ENCODE peak calls at places on chromosomes 4 and X, in four cellular contexts. One of them, this sample, is unnamed.

GRCh38 chr4:185708348-185708747 is 103.6 kb downstream of the SORBS2 start:
- DNase-seq in HFF-Myc: no peak
- DNase-seq in HT1080: peak; percentile 54
- DNase-seq in Ammon's horn: no peak
- DNase-seq in this sample: no peak

GRCh38 chrX:141180851-141181250 is 3.9 kb upstream of the LDOC1 start:
- DNase-seq in HFF-Myc: no peak
- DNase-seq in HT1080: no peak
- DNase-seq in Ammon's horn: no peak
- DNase-seq in this sample: no peak

GRCh38 chr4:113958766-113959540 is 20.5 kb downstream of the ARSJ start:
- DNase-seq in HFF-Myc: peak; percentile 97
- DNase-seq in HT1080: peak; percentile 96
- DNase-seq in Ammon's horn: no peak
- DNase-seq in this sample: no peak

GRCh38 chr4:33882246-33882990 is 2361.9 kb downstream of the ARAP2 start:
- DNase-seq in HFF-Myc: no peak
- DNase-seq in HT1080: peak; percentile 63
- DNase-seq in Ammon's horn: no peak
- DNase-seq in this sample: no peak

GRCh38 chr4:61886180-61886579 is 686.1 kb downstream of the ADGRL3 start:
- DNase-seq in HFF-Myc: no peak
- DNase-seq in HT1080: no peak
- DNase-seq in Ammon's horn: no peak
- DNase-seq in this sample: no peak

GRCh38 chr4:13920901-13921300 is 293.4 kb upstream of the BOD1L1 start:
- DNase-seq in HFF-Myc: peak; percentile 100
- DNase-seq in HT1080: peak; percentile 100
- DNase-seq in Ammon's horn: no peak
- DNase-seq in this sample: no peak

GRCh38 chrX:1491851-1492349 is 39.2 kb upstream of the ASMTL start:
- DNase-seq in HFF-Myc: no peak
- DNase-seq in HT1080: no peak
- DNase-seq in Ammon's horn: no peak
- DNase-seq in this sample: peak; percentile 59

GRCh38 chrX:116009871-116010710 is 160.5 kb upstream of the AGTR2 start:
- DNase-seq in HFF-Myc: no peak
- DNase-seq in HT1080: no peak
- DNase-seq in Ammon's horn: peak; percentile 39
- DNase-seq in this sample: no peak

GRCh38 chr4:16757080-16757521 is 141.3 kb downstream of the LDB2 start:
- DNase-seq in HFF-Myc: no peak
- DNase-seq in HT1080: no peak
- DNase-seq in Ammon's horn: peak; percentile 52
- DNase-seq in this sample: no peak

GRCh38 chr4:83851261-83852084 is 315.6 kb downstream of the GPAT3 start:
- DNase-seq in HFF-Myc: no peak
- DNase-seq in HT1080: peak; percentile 77
- DNase-seq in Ammon's horn: no peak
- DNase-seq in this sample: no peak

GRCh38 chr4:38210396-38211114 is 250.4 kb downstream of the PTTG2 start:
- DNase-seq in HFF-Myc: no peak
- DNase-seq in HT1080: no peak
- DNase-seq in Ammon's horn: no peak
- DNase-seq in this sample: no peak

GRCh38 chrX:28177202-28177601 is 196.0 kb upstream of the DCAF8L1 start:
- DNase-seq in HFF-Myc: no peak
- DNase-seq in HT1080: no peak
- DNase-seq in Ammon's horn: no peak
- DNase-seq in this sample: no peak

GRCh38 chr4:132642196-132642817 is 506.8 kb upstream of the PCDH10 start:
- DNase-seq in HFF-Myc: no peak
- DNase-seq in HT1080: peak; percentile 47
- DNase-seq in Ammon's horn: peak; percentile 70
- DNase-seq in this sample: peak; percentile 37

GRCh38 chr4:89158884-89159503 is 47.7 kb downstream of the TIGD2 start:
- DNase-seq in HFF-Myc: peak; percentile 24
- DNase-seq in HT1080: peak; percentile 67
- DNase-seq in Ammon's horn: peak; percentile 71
- DNase-seq in this sample: peak; percentile 86

GRCh38 chr4:123343400-123344060 is 53.1 kb upstream of the SPRY1 start:
- DNase-seq in HFF-Myc: no peak
- DNase-seq in HT1080: no peak
- DNase-seq in Ammon's horn: no peak
- DNase-seq in this sample: no peak

GRCh38 chr4:11748169-11748872 is 319.6 kb upstream of the HS3ST1 start:
- DNase-seq in HFF-Myc: peak; percentile 16
- DNase-seq in HT1080: peak; percentile 90
- DNase-seq in Ammon's horn: peak; percentile 4
- DNase-seq in this sample: no peak

GRCh38 chr4:92328095-92328494 is 24.3 kb downstream of the GRID2 start:
- DNase-seq in HFF-Myc: no peak
- DNase-seq in HT1080: no peak
- DNase-seq in Ammon's horn: no peak
- DNase-seq in this sample: no peak

GRCh38 chr4:8050555-8051206 is 107.9 kb downstream of the ABLIM2 start:
- DNase-seq in HFF-Myc: no peak
- DNase-seq in HT1080: no peak
- DNase-seq in Ammon's horn: peak; percentile 80
- DNase-seq in this sample: peak; percentile 83

GRCh38 chr4:52592287-52592686 is 66.8 kb downstream of the USP46 start:
- DNase-seq in HFF-Myc: no peak
- DNase-seq in HT1080: no peak
- DNase-seq in Ammon's horn: no peak
- DNase-seq in this sample: no peak

GRCh38 chrX:100643943-100644587 is at the start of gene SRPX2:
- DNase-seq in HFF-Myc: peak; percentile 63
- DNase-seq in HT1080: peak; percentile 91
- DNase-seq in Ammon's horn: peak; percentile 56
- DNase-seq in this sample: no peak

GRCh38 chr4:16217300-16218051 is 8.8 kb downstream of the TAPT1 start:
- DNase-seq in HFF-Myc: no peak
- DNase-seq in HT1080: no peak
- DNase-seq in Ammon's horn: no peak
- DNase-seq in this sample: no peak

GRCh38 chr4:166198921-166199320 is 325.9 kb downstream of the TLL1 start:
- DNase-seq in HFF-Myc: no peak
- DNase-seq in HT1080: no peak
- DNase-seq in Ammon's horn: no peak
- DNase-seq in this sample: no peak

GRCh38 chrX:19879742-19880378 is 7.5 kb downstream of the SH3KBP1 start:
- DNase-seq in HFF-Myc: no peak
- DNase-seq in HT1080: no peak
- DNase-seq in Ammon's horn: no peak
- DNase-seq in this sample: no peak

GRCh38 chr4:85815796-85816459 is 341.0 kb downstream of the ARHGAP24 start:
- DNase-seq in HFF-Myc: no peak
- DNase-seq in HT1080: peak; percentile 6
- DNase-seq in Ammon's horn: no peak
- DNase-seq in this sample: no peak

GRCh38 chrX:51395807-51396728 is 63.4 kb downstream of the NUDT10 start:
- DNase-seq in HFF-Myc: no peak
- DNase-seq in HT1080: no peak
- DNase-seq in Ammon's horn: peak; percentile 13
- DNase-seq in this sample: peak; percentile 38

GRCh38 chr4:2936773-2937145 is 26.4 kb downstream of the NOP14 start:
- DNase-seq in HFF-Myc: no peak
- DNase-seq in HT1080: peak; percentile 69
- DNase-seq in Ammon's horn: peak; percentile 65
- DNase-seq in this sample: no peak

GRCh38 chrX:723781-724180 is 93.2 kb downstream of the SHOX start:
- DNase-seq in HFF-Myc: no peak
- DNase-seq in HT1080: no peak
- DNase-seq in Ammon's horn: no peak
- DNase-seq in this sample: no peak

GRCh38 chr4:177400030-177400429 is 42.2 kb downstream of the AGA start:
- DNase-seq in HFF-Myc: no peak
- DNase-seq in HT1080: no peak
- DNase-seq in Ammon's horn: no peak
- DNase-seq in this sample: no peak

GRCh38 chr4:82975792-82976191 is 34.8 kb downstream of the LIN54 start:
- DNase-seq in HFF-Myc: peak; percentile 46
- DNase-seq in HT1080: no peak
- DNase-seq in Ammon's horn: no peak
- DNase-seq in this sample: no peak

GRCh38 chrX:56728752-56729151 is 291 bp upstream of the NBDY start:
- DNase-seq in HFF-Myc: no peak
- DNase-seq in HT1080: no peak
- DNase-seq in Ammon's horn: no peak
- DNase-seq in this sample: no peak